ENCODE peak calls at places on chromosomes 6 and 20, in eight cellular contexts. U, J, X, R, T, S, I and W are unnamed samples.

GRCh38 chr6:6008114-6008647 is 1.5 kb upstream of the NRN1 start:
- DNase-seq in J (no peak), T (no peak), S (no peak), I (no peak), R (no peak), X (no peak), U (no peak), W (no peak)

GRCh38 chr20:64055396-64055892 is 6.0 kb upstream of the SOX18 start:
- DNase-seq in I (no peak), S (no peak), X (no peak), U (no peak), T (no peak), J (no peak), R (no peak), W (no peak)

GRCh38 chr6:3383525-3383924 is 73.3 kb downstream of the SLC22A23 start:
- DNase-seq in J (no peak), X (no peak), T (peak; percentile 72), R (peak; percentile 62), I (peak; percentile 68), U (peak; percentile 85), S (no peak), W (peak; percentile 15)

GRCh38 chr20:54556406-54556805 is 81.0 kb downstream of the DOK5 start:
- DNase-seq in I (no peak), S (no peak), T (no peak), R (no peak), X (no peak), J (no peak), U (no peak), W (no peak)

GRCh38 chr20:62142252-62143117 is 709 bp downstream of the PSMA7 start:
- DNase-seq in U (no peak), R (no peak), T (no peak), S (peak; percentile 63), J (peak; percentile 71), X (no peak), I (no peak), W (peak; percentile 56)

GRCh38 chr6:66926060-66926459 is 1219.0 kb upstream of the EYS start:
- DNase-seq in R (peak; percentile 2), I (peak; percentile 11), T (no peak), U (peak; percentile 56), S (no peak), J (no peak), X (peak; percentile 89), W (peak; percentile 60)

GRCh38 chr20:59217794-59218193 is 54.2 kb downstream of the ZNF831 start:
- DNase-seq in J (no peak), X (no peak), T (no peak), R (no peak), U (no peak), I (no peak), S (no peak), W (no peak)

GRCh38 chr6:45756611-45757010 is 259.0 kb downstream of the CLIC5 start:
- DNase-seq in T (no peak), R (no peak), U (no peak), J (no peak), S (no peak), I (no peak), X (no peak), W (no peak)

GRCh38 chr6:33950891-33951889 is 147.4 kb upstream of the MLN start:
- DNase-seq in X (no peak), U (no peak), S (no peak), T (no peak), I (no peak), J (no peak), R (no peak), W (no peak)

GRCh38 chr20:62760536-62761057 is 35.7 kb upstream of the MRGBP start:
- DNase-seq in U (no peak), R (no peak), J (no peak), T (no peak), I (no peak), S (no peak), X (no peak), W (no peak)

GRCh38 chr6:64330694-64331309 is 695.2 kb downstream of the PHF3 start:
- DNase-seq in I (peak; percentile 1), R (peak; percentile 1), X (peak; percentile 88), S (peak; percentile 94), U (peak; percentile 86), J (no peak), T (peak; percentile 77), W (peak; percentile 75)

GRCh38 chr20:33971147-33971775 is 22.4 kb upstream of the RALY start:
- DNase-seq in S (no peak), U (no peak), J (no peak), R (no peak), T (no peak), I (no peak), X (no peak), W (no peak)

GRCh38 chr20:23119456-23120216 is 33.5 kb upstream of the CD93 start:
- DNase-seq in S (no peak), J (no peak), U (no peak), I (no peak), T (no peak), R (no peak), X (no peak), W (no peak)
- H3K4me3 ChIP-seq in S (no peak overlapping the region), J (no peak overlapping the region), U (no peak overlapping the region), I (no peak overlapping the region), T (no peak overlapping the region), R (no peak overlapping the region), X (no peak overlapping the region), W (no peak overlapping the region)

DNA sequence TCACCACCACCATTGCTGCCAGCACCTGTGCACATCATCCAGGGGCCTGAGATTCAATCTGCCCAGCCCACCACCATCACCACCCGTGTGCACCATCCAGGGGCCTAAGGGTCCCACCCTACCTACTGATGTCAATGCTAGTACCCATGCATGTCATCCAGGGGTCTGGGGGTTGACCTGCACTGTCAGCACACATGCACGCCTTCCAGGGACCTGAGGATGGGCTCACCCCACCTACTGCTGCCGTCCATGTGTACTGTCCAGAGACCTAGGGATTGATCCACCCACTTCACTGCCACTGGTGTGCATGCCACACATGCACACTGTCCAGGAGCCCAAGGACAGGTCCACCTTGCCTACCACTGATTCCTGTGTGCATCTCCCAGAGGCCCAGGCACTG is 11.9 kb upstream of the OXT start:
- DNase-seq in U (no peak), R (no peak), J (no peak), T (no peak), X (no peak), S (no peak), I (no peak), W (no peak)
- H3K9ac ChIP-seq in U (no peak overlapping the region), R (no peak overlapping the region), J (no peak overlapping the region), T (no peak overlapping the region), X (no peak overlapping the region), S (no peak overlapping the region), I (no peak overlapping the region), W (no peak overlapping the region)

GRCh38 chr6:31697555-31697954 is 5.6 kb downstream of the ABHD16A start:
- DNase-seq in U (no peak), R (no peak), I (no peak), J (no peak), X (no peak), S (no peak), T (peak; percentile 54), W (no peak)
- H3K36me3 ChIP-seq in U (peaks cover 3% of the 10 kb centered on the region), R (peaks cover 15% of the 10 kb centered on the region), I (peaks cover 10% of the 10 kb centered on the region), J (peaks cover 13% of the 10 kb centered on the region), X (no peaks in the 10 kb centered on the region), S (peaks cover 57% of the 10 kb centered on the region), T (peaks cover 39% of the 10 kb centered on the region), W (peaks cover 40% of the 10 kb centered on the region)

GRCh38 chr6:114301596-114302219 is 41.1 kb downstream of the HS3ST5 start:
- DNase-seq in X (no peak), J (no peak), U (peak; percentile 3), R (no peak), T (no peak), I (no peak), S (no peak), W (no peak)
- H3K4me3 ChIP-seq in X (no peak overlapping the region), J (no peak overlapping the region), U (no peak overlapping the region), R (no peak overlapping the region), T (no peak overlapping the region), I (no peak overlapping the region), S (no peak overlapping the region), W (no peak overlapping the region)

GRCh38 chr6:148342146-148343027 is at the start of gene SASH1:
- DNase-seq in J (peak; percentile 24), T (peak; percentile 77), I (peak; percentile 82), U (peak; percentile 75), R (peak; percentile 78), S (peak; percentile 92), X (peak; percentile 30), W (peak; percentile 85)

GRCh38 chr6:148340586-148341297 is 1.9 kb upstream of the SASH1 start:
- DNase-seq in I (no peak), U (no peak), T (no peak), R (no peak), J (no peak), X (peak; percentile 17), S (no peak), W (no peak)

GRCh38 chr6:148345176-148345575 is 2.5 kb downstream of the SASH1 start:
- DNase-seq in I (no peak), U (no peak), T (no peak), J (no peak), S (peak; percentile 56), R (no peak), X (peak; percentile 15), W (no peak)

GRCh38 chr6:148343383-148343782 is 745 bp downstream of the SASH1 start:
- DNase-seq in I (peak; percentile 6), S (no peak), X (peak; percentile 21), J (no peak), U (peak; percentile 49), T (no peak), R (no peak), W (peak; percentile 56)

GRCh38 chr6:148343028-148343374 is 363 bp downstream of the SASH1 start:
- DNase-seq in I (no peak), X (peak; percentile 2), R (no peak), S (peak; percentile 76), U (no peak), J (no peak), T (no peak), W (no peak)
- H3K9ac ChIP-seq in I (peak overlapping the region; percentile 83), X (no peak overlapping the region), R (peak overlapping the region; percentile 96), S (peak overlapping the region; percentile 69), U (peak overlapping the region; percentile 96), J (peak overlapping the region; percentile 82), T (peak overlapping the region; percentile 60), W (peak overlapping the region; percentile 91)

DNA sequence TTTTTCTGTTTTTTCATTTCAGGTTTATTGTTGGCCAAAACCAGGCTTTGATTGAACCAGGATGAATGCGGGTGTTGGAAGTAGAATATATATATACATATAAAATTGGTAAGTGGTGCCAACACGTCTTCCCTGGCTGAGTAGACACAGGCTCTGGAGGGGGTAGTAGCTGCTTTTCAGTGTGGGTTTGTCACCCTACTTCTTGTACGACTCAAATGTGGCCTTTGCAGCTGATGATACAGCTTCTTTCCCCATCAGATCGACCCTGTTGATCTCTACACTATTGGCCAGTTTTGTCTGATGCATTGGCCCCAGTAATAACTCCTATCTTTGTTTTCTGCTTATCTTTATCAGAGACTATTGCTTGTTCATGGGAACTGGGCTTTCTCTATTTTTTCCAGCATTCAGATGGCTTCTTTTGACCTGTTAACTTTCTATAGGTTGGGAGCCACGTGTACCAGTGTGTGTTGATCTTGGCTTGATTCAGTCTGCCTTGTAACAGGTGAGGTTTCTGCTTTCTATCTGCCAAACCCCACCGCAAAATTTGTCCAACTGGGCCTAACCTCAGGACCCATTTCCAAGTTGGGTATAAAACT is 2.7 kb upstream of the ZNFX1 start:
- DNase-seq in X (no peak), U (no peak), R (no peak), J (no peak), I (no peak), S (no peak), T (no peak), W (no peak)
- H3K36me3 ChIP-seq in X (peaks cover 71% of the 10 kb centered on the region), U (peaks cover 70% of the 10 kb centered on the region), R (peaks cover 60% of the 10 kb centered on the region), J (peaks cover 63% of the 10 kb centered on the region), I (peaks cover 42% of the 10 kb centered on the region), S (peaks cover 81% of the 10 kb centered on the region), T (peaks cover 64% of the 10 kb centered on the region), W (peaks cover 67% of the 10 kb centered on the region)